ENCODE peak calls at places on chromosomes 2 and 18, in five cellular contexts. B, H, T, D and R are unnamed samples.

GRCh38 chr2:171409436-171409971 is 24.3 kb downstream of the METTL8 start:
- DNase-seq in B (no peak), H (peak; percentile 40), T (no peak), D (no peak), R (no peak)

GRCh38 chr18:76494541-76495403 is at the start of gene ZNF516:
- DNase-seq in B (peak; percentile 40), D (no peak), H (peak; percentile 47), T (peak; percentile 46), R (peak; percentile 68)

GRCh38 chr18:471701-472100 is 28.8 kb downstream of the COLEC12 start:
- DNase-seq in D (no peak), B (no peak), H (no peak), T (no peak), R (no peak)

GRCh38 chr2:203631068-203631757 is 75.2 kb upstream of the CD28 start:
- DNase-seq in H (no peak), D (no peak), B (no peak), T (no peak), R (no peak)

GRCh38 chr2:39368376-39368775 is 68.7 kb downstream of the MAP4K3 start:
- DNase-seq in B (no peak), T (no peak), H (no peak), D (no peak), R (no peak)

GRCh38 chr2:102967451-102967850 is 205.6 kb downstream of the TMEM182 start:
- DNase-seq in T (no peak), D (no peak), H (peak; percentile 62), B (no peak), R (no peak)

GRCh38 chr2:105641389-105641811 is 103.3 kb upstream of the NCK2 start:
- DNase-seq in T (no peak), H (no peak), B (no peak), D (no peak), R (no peak)

GRCh38 chr2:240623531-240624010 is 1.7 kb upstream of the GPR35 start:
- DNase-seq in B (no peak), H (no peak), D (no peak), T (peak; percentile 2), R (no peak)

GRCh38 chr2:218180728-218181127 is 14.0 kb upstream of the CXCR1 start:
- DNase-seq in B (no peak), D (no peak), H (no peak), T (no peak), R (no peak)

GRCh38 chr18:56257215-56257614 is 381.2 kb downstream of the TXNL1 start:
- DNase-seq in T (no peak), H (peak; percentile 91), B (no peak), D (peak; percentile 47), R (no peak)

GRCh38 chr2:146246017-146246733 is 1598.7 kb upstream of the ACVR2A start:
- DNase-seq in D (peak; percentile 67), B (no peak), T (no peak), H (peak; percentile 59), R (no peak)

GRCh38 chr2:32770360-32770759 is 142.5 kb downstream of the TTC27 start:
- DNase-seq in B (no peak), D (no peak), T (no peak), H (no peak), R (no peak)

GRCh38 chr2:70089220-70089945 is 2.1 kb downstream of the PCBP1 start:
- DNase-seq in D (no peak), B (no peak), H (peak; percentile 36), T (peak; percentile 22), R (peak; percentile 21)

GRCh38 chr2:223598994-223599645 is 3.0 kb downstream of the SCG2 start:
- DNase-seq in D (peak; percentile 83), H (peak; percentile 94), T (no peak), B (no peak), R (no peak)

GRCh38 chr2:20919301-20919800 is 96.5 kb upstream of the LDAH start:
- DNase-seq in D (no peak), T (no peak), H (no peak), B (no peak), R (no peak)

GRCh38 chr2:46697830-46698323 is 217.7 kb downstream of the MCFD2 start:
- DNase-seq in T (no peak), H (no peak), B (no peak), D (no peak), R (no peak)

GRCh38 chr2:128617029-128617590 is 298.4 kb upstream of the HS6ST1 start:
- DNase-seq in B (no peak), D (no peak), T (no peak), H (no peak), R (no peak)

GRCh38 chr2:189559579-189560272 is 20.9 kb downstream of the SLC40A1 start:
- DNase-seq in B (no peak), H (no peak), T (peak; percentile 42), D (no peak), R (no peak)

GRCh38 chr2:218082586-218083351 is 13.7 kb downstream of the RUFY4 start:
- DNase-seq in T (no peak), H (no peak), B (no peak), D (no peak), R (no peak)

GRCh38 chr2:88092773-88093172 is 25.1 kb downstream of the SMYD1 start:
- DNase-seq in T (no peak), B (no peak), H (no peak), D (no peak), R (no peak)

GRCh38 chr2:54063967-54064535 is 51.4 kb upstream of the ACYP2 start:
- DNase-seq in B (no peak), T (peak; percentile 33), H (no peak), D (no peak), R (no peak)

GRCh38 chr2:12044857-12045256 is 298.4 kb downstream of the LPIN1 start:
- DNase-seq in H (no peak), B (no peak), D (no peak), T (no peak), R (no peak)

GRCh38 chr2:97724946-97725688 is 11.7 kb downstream of the ZAP70 start:
- DNase-seq in H (no peak), T (no peak), B (no peak), D (no peak), R (no peak)

GRCh38 chr2:209937893-209938292 is 64.5 kb upstream of the RPE start:
- DNase-seq in B (no peak), D (no peak), H (peak; percentile 43), T (no peak), R (no peak)

GRCh38 chr2:209940923-209941322 is 61.5 kb upstream of the RPE start:
- DNase-seq in T (no peak), D (no peak), B (no peak), H (no peak), R (no peak)

GRCh38 chr2:209938906-209939305 is 63.5 kb upstream of the RPE start:
- DNase-seq in T (no peak), D (no peak), B (no peak), H (no peak), R (no peak)

GRCh38 chr2:209933499-209934458 is 68.7 kb upstream of the RPE start:
- DNase-seq in T (no peak), D (peak; percentile 81), B (no peak), H (peak; percentile 91), R (no peak)

DNA sequence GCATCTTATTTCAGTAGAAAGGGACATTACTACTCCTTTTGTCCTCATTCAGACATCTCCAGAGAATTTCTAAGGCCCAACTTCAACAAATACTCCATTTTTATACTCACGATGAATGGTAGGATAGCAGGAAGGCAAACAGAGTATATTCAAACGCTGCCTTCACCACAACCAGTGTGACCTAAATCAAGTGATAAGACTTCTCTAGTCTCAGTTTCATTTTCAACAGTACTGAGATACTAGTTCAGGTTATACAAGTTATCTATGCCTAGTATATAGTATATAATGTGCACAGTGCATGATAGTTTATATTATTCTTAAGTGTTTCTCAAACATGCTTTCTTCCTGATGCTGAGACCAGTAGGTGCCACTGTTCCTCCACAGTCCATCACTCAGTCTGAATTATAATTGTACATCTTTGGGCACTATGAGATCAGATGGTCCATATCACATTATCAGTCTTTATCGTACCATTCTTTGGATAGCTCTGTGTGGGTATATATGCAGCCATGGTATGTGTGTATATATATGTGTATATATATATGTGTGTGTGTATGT is 66.3 kb upstream of the RPE start:
- DNase-seq in D (no peak), H (peak; percentile 51), T (no peak), B (no peak), R (no peak)
- TF ChIP-seq CTCF in D (peak; percentile 46), H (peak; percentile 42), T (no peak), B (peak; percentile 30), R (no peak)

GRCh38 chr2:159366538-159366937 is 80.0 kb upstream of the WDSUB1 start:
- DNase-seq in D (no peak), B (no peak), H (no peak), T (no peak), R (no peak)

GRCh38 chr2:159362094-159362493 is 75.6 kb upstream of the WDSUB1 start:
- DNase-seq in T (no peak), D (no peak), H (no peak), B (no peak), R (no peak)

DNA sequence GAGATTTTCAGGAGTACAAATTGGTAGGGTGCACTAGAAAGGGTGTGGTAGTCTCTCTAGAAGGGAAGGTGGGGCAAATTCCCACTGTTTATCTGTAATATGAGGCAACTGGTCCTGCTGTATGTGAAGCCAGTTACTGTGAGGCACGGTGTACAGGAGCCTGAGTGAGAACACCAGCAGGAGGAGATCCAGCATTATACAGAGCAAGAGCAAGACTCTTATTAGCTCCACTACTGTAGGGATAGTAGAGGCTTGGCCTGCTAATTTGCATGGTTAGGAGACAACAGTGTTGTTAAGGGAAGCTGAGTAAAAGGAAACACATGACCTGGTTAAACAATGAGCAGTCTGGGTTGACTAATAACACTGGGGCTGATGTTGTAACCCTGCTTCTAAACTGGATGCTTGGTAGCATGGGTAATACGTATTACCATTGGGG is 76.3 kb upstream of the WDSUB1 start:
- DNase-seq in H (peak; percentile 36), D (no peak), B (no peak), T (no peak), R (no peak)
- TF ChIP-seq CTCF in H (no peak), D (no peak), B (no peak), T (no peak), R (no peak)

GRCh38 chr2:72220170-72220569 is 72.5 kb upstream of the CYP26B1 start:
- DNase-seq in B (peak; percentile 12), D (no peak), T (no peak), H (no peak), R (peak; percentile 32)
- TF ChIP-seq CTCF in B (peak; percentile 50), D (peak; percentile 59), T (peak; percentile 19), H (peak; percentile 26), R (peak; percentile 40)

GRCh38 chr2:135600915-135601314 is 69.6 kb downstream of the R3HDM1 start:
- DNase-seq in B (no peak), H (peak; percentile 6), D (no peak), T (no peak), R (no peak)
- TF ChIP-seq CTCF in B (no peak), H (no peak), D (no peak), T (peak; percentile 36), R (no peak)

GRCh38 chr2:35873921-35874320 is 481.7 kb upstream of the CRIM1 start:
- DNase-seq in H (no peak), T (no peak), B (no peak), D (no peak), R (no peak)
- TF ChIP-seq CTCF in H (no peak), T (no peak), B (no peak), D (peak; percentile 3), R (no peak)

DNA sequence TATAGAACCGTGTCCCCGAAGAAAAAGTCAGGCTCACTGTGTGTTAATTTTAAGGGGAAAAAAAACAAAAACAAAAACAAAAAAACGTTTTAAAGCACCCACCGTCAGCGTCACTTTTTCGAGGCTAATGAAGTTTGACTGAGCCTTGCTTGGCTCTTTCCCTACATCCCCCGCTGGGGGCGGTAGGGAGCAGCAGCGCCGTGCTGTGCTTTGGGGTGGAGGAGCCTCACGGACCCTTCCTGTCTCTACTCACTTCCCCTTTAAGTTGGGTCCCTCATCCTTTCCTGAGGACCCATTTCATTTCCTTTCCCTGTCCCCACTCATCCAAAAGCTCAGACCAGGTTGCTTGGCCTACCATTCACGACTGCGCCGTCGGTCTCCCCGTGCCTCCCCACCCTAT is 82.8 kb upstream of the RPL31 start:
- DNase-seq in H (no peak), T (no peak), B (peak; percentile 7), D (no peak), R (peak; percentile 39)
- TF ChIP-seq CTCF in H (peak; percentile 65), T (peak; percentile 34), B (peak; percentile 63), D (peak; percentile 75), R (peak; percentile 59)